ENCODE peak calls at places on chromosomes 11 and 22, in seven cellular contexts. P is heart right ventricle; C is pancreas; N is naive thymus-derived CD4-positive, alpha-beta T cell; K is tibial artery; Q is aorta; J is A549. B is an unnamed sample.

GRCh38 chr11:8811571-8811970 is 99.4 kb upstream of the AKIP1 start:
- DNase-seq in P (no peak), C (no peak), N (no peak), K (no peak), Q (no peak), J (no peak), B (no peak)

GRCh38 chr22:41776381-41776780 is 24.1 kb upstream of the CCDC134 start:
- DNase-seq in P (no peak), C (no peak), N (no peak), K (no peak), Q (no peak), J (no peak), B (no peak)

GRCh38 chr11:47908198-47908597 is 60.0 kb upstream of the NUP160 start:
- DNase-seq in P (no peak), C (no peak), N (no peak), K (no peak), Q (no peak), J (no peak), B (no peak)

GRCh38 chr11:24496728-24497396 is at the start of gene LUZP2:
- DNase-seq in P (peak; percentile 6), C (no peak), N (no peak), K (peak; percentile 64), Q (no peak), J (no peak), B (peak; percentile 48)

GRCh38 chr11:126268361-126268707 is 361 bp downstream of the SRPRA start:
- DNase-seq in P (no peak), C (peak; percentile 35), N (no peak), K (no peak), Q (no peak), J (peak; percentile 59), B (no peak)

GRCh38 chr22:43823911-43824665 is 12.0 kb upstream of the EFCAB6 start:
- DNase-seq in P (no peak), C (no peak), N (no peak), K (peak; percentile 50), Q (no peak), J (no peak), B (no peak)

GRCh38 chr22:27329471-27329870 is 472.1 kb downstream of the MN1 start:
- DNase-seq in P (no peak), C (no peak), N (no peak), K (no peak), Q (no peak), J (no peak), B (no peak)

GRCh38 chr11:121634889-121635288 is 182.1 kb upstream of the SORL1-AS1 start:
- DNase-seq in P (no peak), C (no peak), N (no peak), K (no peak), Q (no peak), J (no peak), B (peak; percentile 27)

GRCh38 chr11:130000552-130001176 is 2.0 kb downstream of the PRDM10 start:
- DNase-seq in P (no peak), C (no peak), N (no peak), K (no peak), Q (no peak), J (no peak), B (no peak)

GRCh38 chr11:35029979-35030378 is 109.0 kb upstream of the CD44 start:
- DNase-seq in P (no peak), C (no peak), N (no peak), K (no peak), Q (no peak), J (no peak), B (no peak)

GRCh38 chr11:33999393-33999792 is 52.1 kb upstream of the CAPRIN1 start:
- DNase-seq in P (no peak), C (no peak), N (no peak), K (no peak), Q (no peak), J (no peak), B (no peak)

GRCh38 chr11:65915101-65915820 is 3.6 kb downstream of the C11orf68 start:
- DNase-seq in P (no peak), C (no peak), N (no peak), K (peak; percentile 70), Q (no peak), J (no peak), B (no peak)

GRCh38 chr11:76114238-76114637 is 92.1 kb downstream of the WNT11 start:
- DNase-seq in P (no peak), C (no peak), N (no peak), K (no peak), Q (no peak), J (no peak), B (no peak)

GRCh38 chr22:40951795-40952602 is 821 bp downstream of the RBX1 start:
- DNase-seq in P (no peak), C (no peak), N (no peak), K (no peak), Q (no peak), J (no peak), B (no peak)

GRCh38 chr11:70049045-70049444 is 29.1 kb upstream of the ANO1 start:
- DNase-seq in P (no peak), C (no peak), N (no peak), K (no peak), Q (no peak), J (no peak), B (no peak)

GRCh38 chr11:75233688-75234295 is 6.8 kb upstream of the TPBGL start:
- DNase-seq in P (no peak), C (peak; percentile 46), N (peak; percentile 28), K (no peak), Q (no peak), J (no peak), B (no peak)

GRCh38 chr22:45994516-45995404 is 17.8 kb upstream of the WNT7B start:
- DNase-seq in P (peak; percentile 91), C (peak; percentile 71), N (peak; percentile 83), K (peak; percentile 90), Q (peak; percentile 90), J (peak; percentile 55), B (peak; percentile 83)

GRCh38 chr11:32056445-32056844 is 34.4 kb upstream of the RCN1 start:
- DNase-seq in P (no peak), C (no peak), N (no peak), K (no peak), Q (no peak), J (no peak), B (no peak)

GRCh38 chr22:21450858-21451331 is 16.3 kb upstream of the TMEM191C start:
- DNase-seq in P (peak; percentile 9), C (no peak), N (no peak), K (peak; percentile 53), Q (peak; percentile 19), J (no peak), B (peak; percentile 6)

GRCh38 chr22:47374273-47374771 is 611.9 kb downstream of the TBC1D22A start:
- DNase-seq in P (no peak), C (no peak), N (no peak), K (no peak), Q (no peak), J (no peak), B (no peak)

GRCh38 chr11:104602643-104603042 is 295.6 kb downstream of the CASP12 start:
- DNase-seq in P (no peak), C (no peak), N (no peak), K (no peak), Q (no peak), J (no peak), B (no peak)
- H3K4me1 ChIP-seq in P (no peaks in the 10 kb centered on the region), C (no peaks in the 10 kb centered on the region), N (no peaks in the 10 kb centered on the region), K (no peaks in the 10 kb centered on the region), Q (no peaks in the 10 kb centered on the region), J (no peaks in the 10 kb centered on the region), B (no peaks in the 10 kb centered on the region)

DNA sequence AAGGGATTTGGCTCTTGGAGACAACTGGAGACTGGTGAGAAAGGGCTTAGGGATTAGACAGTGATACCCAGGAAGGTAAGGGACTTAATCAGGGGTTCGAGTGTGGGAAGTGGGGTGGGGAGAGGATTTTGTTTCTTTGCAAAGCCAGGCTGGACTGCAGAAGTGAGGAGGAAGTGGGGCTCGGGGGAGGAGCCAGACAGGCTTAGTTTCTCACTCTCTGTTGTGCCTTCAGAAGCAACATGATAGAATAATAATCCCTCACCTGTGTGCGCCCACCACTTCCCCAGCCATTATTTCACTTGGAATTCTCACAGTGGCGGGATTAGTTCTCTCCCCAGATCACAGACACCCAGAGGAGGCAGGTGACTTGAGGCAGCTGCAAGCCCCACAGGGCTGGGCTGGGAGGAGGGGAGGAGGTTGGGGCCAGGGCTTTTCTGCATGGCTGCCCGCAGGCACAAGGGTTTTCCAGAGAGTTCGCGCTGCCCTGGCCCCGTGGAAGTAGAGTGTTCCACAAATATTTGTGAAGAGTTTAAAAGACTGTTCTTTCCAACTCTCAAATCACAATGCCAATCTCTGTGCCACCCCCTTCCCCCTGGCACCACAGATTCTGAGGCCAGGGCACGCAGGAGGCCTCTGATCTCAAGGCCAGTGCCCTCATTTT is 4.0 kb upstream of the SEC14L2 start:
- DNase-seq in P (no peak), C (no peak), N (no peak), K (no peak), Q (no peak), J (no peak), B (no peak)
- H3K4me3 ChIP-seq in P (no peak overlapping the region), C (no peak overlapping the region), N (no peak overlapping the region), K (no peak overlapping the region), Q (no peak overlapping the region), J (no peak overlapping the region), B (no peak overlapping the region)

DNA sequence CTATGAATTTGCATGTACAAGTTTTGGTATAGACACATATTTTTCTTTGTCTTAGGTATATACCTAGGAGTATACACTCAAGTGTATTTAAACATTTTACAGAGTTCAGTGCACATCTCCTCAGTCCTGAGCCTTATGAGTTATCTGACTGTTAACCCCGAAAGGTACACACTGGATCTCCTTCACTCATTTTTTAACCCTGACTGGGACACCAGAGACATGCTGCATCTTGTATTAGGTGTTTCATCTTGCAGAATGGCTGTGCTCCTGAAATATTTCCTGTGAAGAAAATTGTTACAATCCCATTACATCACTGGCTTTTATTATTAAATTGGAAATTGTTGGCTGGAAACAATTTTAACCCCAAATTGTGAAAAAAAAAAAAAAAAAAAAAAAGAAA is 15.3 kb downstream of the PARVA start:
- DNase-seq in P (no peak), C (no peak), N (no peak), K (no peak), Q (no peak), J (no peak), B (no peak)
- H3K4me1 ChIP-seq in P (peaks cover 52% of the 10 kb centered on the region), C (peaks cover 23% of the 10 kb centered on the region), N (no peaks in the 10 kb centered on the region), K (peaks cover 32% of the 10 kb centered on the region), Q (peaks cover 9% of the 10 kb centered on the region), J (peaks cover 7% of the 10 kb centered on the region), B (peaks cover 21% of the 10 kb centered on the region)

DNA sequence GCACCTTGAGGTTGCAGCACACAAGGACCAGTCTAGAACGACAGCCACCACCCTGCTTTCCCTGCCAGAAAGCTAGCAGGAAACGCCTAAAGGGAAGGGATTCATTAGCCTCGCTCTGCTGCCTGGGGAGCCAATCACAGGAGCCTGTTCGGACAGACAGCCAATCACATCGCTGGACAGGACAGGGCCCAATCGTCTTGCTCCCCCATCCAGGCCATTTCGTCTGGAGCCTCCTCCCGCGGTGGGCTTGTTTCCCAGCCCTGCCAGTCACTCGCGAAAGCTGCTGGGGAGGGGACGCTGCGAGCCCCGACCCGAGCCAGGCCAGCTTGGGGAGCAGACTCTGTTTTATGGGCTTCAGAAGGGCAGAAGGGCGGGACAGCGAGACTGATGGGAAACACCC is 79.8 kb upstream of the NCAM1 start:
- DNase-seq in P (peak; percentile 71), C (peak; percentile 53), N (no peak), K (peak; percentile 77), Q (peak; percentile 81), J (peak; percentile 25), B (peak; percentile 90)
- H3K4me3 ChIP-seq in P (peak overlapping the region; percentile 33), C (peak overlapping the region; percentile 30), N (no peak overlapping the region), K (peak overlapping the region; percentile 40), Q (no peak overlapping the region), J (no peak overlapping the region), B (peak overlapping the region; percentile 23)

B was measured in right cardiac atrium.